ENCODE peak calls at places on chromosomes 11 and 22, in nine cellular contexts. R is SK-N-SH, Z is H9, A is colonic mucosa, N is GM23248, S is neuronal stem cell, L is MM.1S, E is fibroblast of lung, D is H1. W is an unnamed sample.
A peak's percentile ranks its signal among the peaks of the same experiment; 100 is the strongest.

GRCh38 chr11:44223261-44223660 is 86.7 kb downstream of the ALX4 start:
- DNase-seq in R (no peak), Z (no peak), A (no peak), N (peak; percentile 83), S (no peak), L (no peak), E (no peak), D (no peak), W (no peak)

GRCh38 chr11:2930705-2931415 is 1.6 kb upstream of the PHLDA2 start:
- DNase-seq in R (peak; percentile 84), Z (peak; percentile 98), A (peak; percentile 95), N (peak; percentile 48), S (peak; percentile 24), L (peak; percentile 84), E (peak; percentile 28), D (peak; percentile 97), W (peak; percentile 79)

GRCh38 chr22:29308791-29309262 is 2.4 kb downstream of the GAS2L1 start:
- DNase-seq in R (peak; percentile 39), Z (no peak), A (no peak), N (peak; percentile 76), S (no peak), L (no peak), E (peak; percentile 39), D (peak; percentile 51), W (no peak)

GRCh38 chr22:17734197-17734596 is 40.1 kb downstream of the BID start:
- DNase-seq in R (no peak), Z (no peak), A (no peak), N (peak; percentile 76), S (no peak), L (no peak), E (no peak), D (no peak), W (no peak)

GRCh38 chr11:87260811-87261210 is 223.1 kb downstream of the TMEM135 start:
- DNase-seq in R (no peak), Z (no peak), A (no peak), N (peak; percentile 39), S (no peak), L (no peak), E (no peak), D (no peak), W (no peak)

GRCh38 chr11:74138572-74138971 is 32.2 kb downstream of the C2CD3 start:
- DNase-seq in R (no peak), Z (no peak), A (peak; percentile 48), N (peak; percentile 87), S (peak; percentile 6), L (no peak), E (peak; percentile 91), D (no peak), W (no peak)

GRCh38 chr11:19947521-19948114 is 212.7 kb downstream of the DBX1 start:
- DNase-seq in R (no peak), Z (no peak), A (no peak), N (peak; percentile 31), S (no peak), L (no peak), E (no peak), D (no peak), W (no peak)

GRCh38 chr22:32175751-32176644 is 16.9 kb upstream of the C22orf42 start:
- DNase-seq in R (peak; percentile 62), Z (peak; percentile 69), A (no peak), N (no peak), S (peak; percentile 44), L (no peak), E (no peak), D (peak; percentile 80), W (peak; percentile 73)

GRCh38 chr11:61107888-61108287 is 5.6 kb downstream of the CD5 start:
- DNase-seq in R (no peak), Z (no peak), A (no peak), N (no peak), S (no peak), L (no peak), E (no peak), D (no peak), W (no peak)

GRCh38 chr11:112555491-112556364 is 295.1 kb upstream of the PLET1 start:
- DNase-seq in R (peak; percentile 66), Z (peak; percentile 79), A (peak; percentile 59), N (peak; percentile 34), S (peak; percentile 54), L (no peak), E (peak; percentile 33), D (peak; percentile 94), W (peak; percentile 75)

GRCh38 chr22:40237788-40238424 is 60.2 kb downstream of the TNRC6B start:
- DNase-seq in R (no peak), Z (no peak), A (no peak), N (peak; percentile 30), S (no peak), L (no peak), E (no peak), D (no peak), W (no peak)

GRCh38 chr11:72836111-72836510 is 21.9 kb downstream of the ATG16L2 start:
- DNase-seq in R (no peak), Z (no peak), A (no peak), N (no peak), S (no peak), L (no peak), E (peak; percentile 31), D (no peak), W (no peak)

GRCh38 chr22:26828311-26828710 is 170.9 kb downstream of the MIAT start:
- DNase-seq in R (no peak), Z (no peak), A (no peak), N (peak; percentile 32), S (no peak), L (no peak), E (no peak), D (no peak), W (no peak)

GRCh38 chr11:91846002-91846401 is 378.6 kb upstream of the FAT3 start:
- DNase-seq in R (no peak), Z (no peak), A (no peak), N (no peak), S (no peak), L (no peak), E (no peak), D (no peak), W (no peak)

DNA sequence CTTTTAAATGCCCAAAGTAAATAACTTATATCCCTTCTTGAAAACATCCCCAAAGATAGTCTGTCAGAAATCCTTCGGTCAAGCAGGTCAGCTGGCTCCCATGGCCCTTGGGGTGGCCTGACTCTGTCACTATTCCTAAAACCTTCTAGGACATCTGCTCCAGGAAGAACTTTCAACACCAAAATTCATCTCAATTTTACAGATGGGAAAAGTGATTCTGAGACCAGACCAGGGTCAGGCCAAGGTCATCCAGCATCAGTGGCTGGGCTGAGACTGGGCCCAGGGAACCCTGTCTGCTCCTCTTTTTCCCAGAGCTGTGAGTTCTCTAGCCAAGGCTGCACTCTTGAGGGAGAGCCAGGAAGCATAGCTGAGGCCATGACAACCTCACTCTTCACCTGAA is 16.6 kb upstream of the PRG2 start:
- DNase-seq in R (no peak), Z (no peak), A (no peak), N (no peak), S (no peak), L (no peak), E (no peak), D (no peak), W (no peak)
- H3K9ac ChIP-seq in R (no peak overlapping the region), Z (no peak overlapping the region), A (no peak overlapping the region), N (no peak overlapping the region), S (no peak overlapping the region), L (no peak overlapping the region), E (no peak overlapping the region), D (no peak overlapping the region), W (no peak overlapping the region)

DNA sequence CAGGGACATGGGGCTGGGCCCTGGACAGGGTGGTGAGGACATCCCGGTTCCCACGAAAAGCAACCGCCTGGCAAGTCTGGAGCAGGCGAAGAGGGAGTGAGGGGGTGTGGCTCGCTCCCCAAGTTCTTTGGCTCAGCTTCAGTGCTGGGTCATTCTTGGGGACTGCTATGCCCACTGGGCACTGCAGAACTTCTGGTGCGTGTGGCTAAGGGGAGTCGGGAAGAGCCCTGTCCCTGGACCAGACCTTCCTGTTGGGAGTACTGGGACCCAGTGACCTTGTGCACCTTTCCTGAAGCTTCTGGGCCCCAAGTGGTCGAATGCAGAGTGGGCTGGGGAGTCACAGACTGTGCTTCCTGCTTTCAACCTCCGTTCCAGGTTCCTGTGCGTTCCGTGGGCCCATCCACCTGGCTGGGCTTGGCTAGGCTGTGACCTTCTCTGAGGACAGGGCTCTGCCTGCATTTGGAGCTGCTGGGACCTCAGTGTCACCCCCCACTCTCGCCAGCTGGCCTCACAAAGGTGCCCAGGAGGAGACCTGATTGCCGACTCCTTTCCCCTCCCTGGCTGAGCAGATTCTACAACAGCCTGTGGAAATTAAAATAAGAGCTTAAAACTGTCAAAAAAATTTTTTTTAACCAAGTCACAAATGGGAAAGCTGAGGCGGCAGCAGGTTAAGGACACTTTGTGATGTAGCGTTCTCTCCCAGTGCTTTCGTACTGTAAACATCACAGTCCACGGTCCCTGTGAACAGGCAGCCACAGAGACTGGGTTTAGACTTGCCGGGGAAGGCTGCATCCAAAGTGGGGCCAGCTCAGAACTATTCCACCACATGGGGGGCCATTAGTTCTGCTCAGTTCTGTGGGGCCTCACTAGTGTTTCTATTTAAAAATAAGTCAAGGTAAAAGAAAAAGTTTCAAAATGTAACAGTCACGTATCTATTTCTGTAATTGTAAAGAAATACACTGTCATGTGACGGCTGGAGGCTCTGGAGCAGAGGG is 63.8 kb upstream of the WNT7B start:
- DNase-seq in R (no peak), Z (no peak), A (no peak), N (no peak), S (no peak), L (no peak), E (no peak), D (no peak), W (no peak)
- H3K27ac ChIP-seq in R (no peak overlapping the region), Z (no peak overlapping the region), A (peak overlapping the region; percentile 19), N (no peak overlapping the region), S (no peak overlapping the region), L (no peak overlapping the region), E (no peak overlapping the region), D (no peak overlapping the region), W (no peak overlapping the region)

GRCh38 chr22:35355744-35356420 is 25.0 kb upstream of the HMOX1 start:
- DNase-seq in R (no peak), Z (no peak), A (no peak), N (peak; percentile 45), S (no peak), L (no peak), E (peak; percentile 27), D (no peak), W (no peak)
- H3K9ac ChIP-seq in R (no peak overlapping the region), Z (no peak overlapping the region), A (no peak overlapping the region), N (no peak overlapping the region), S (no peak overlapping the region), L (no peak overlapping the region), E (no peak overlapping the region), D (no peak overlapping the region), W (no peak overlapping the region)

GRCh38 chr22:20169253-20169822 is 18.5 kb upstream of the CCDC188 start:
- DNase-seq in R (no peak), Z (no peak), A (no peak), N (no peak), S (no peak), L (no peak), E (no peak), D (no peak), W (no peak)

GRCh38 chr22:20167643-20168322 is 16.9 kb upstream of the CCDC188 start:
- DNase-seq in R (no peak), Z (no peak), A (no peak), N (no peak), S (no peak), L (no peak), E (no peak), D (no peak), W (no peak)

GRCh38 chr22:20171288-20172037 is 20.6 kb upstream of the CCDC188 start:
- DNase-seq in R (no peak), Z (no peak), A (no peak), N (no peak), S (no peak), L (no peak), E (no peak), D (no peak), W (no peak)

GRCh38 chr22:20172038-20172613 is 21.3 kb upstream of the CCDC188 start:
- DNase-seq in R (no peak), Z (no peak), A (no peak), N (no peak), S (no peak), L (no peak), E (no peak), D (no peak), W (no peak)

GRCh38 chr22:20170170-20170569 is 19.3 kb upstream of the CCDC188 start:
- DNase-seq in R (no peak), Z (no peak), A (no peak), N (no peak), S (no peak), L (no peak), E (no peak), D (no peak), W (no peak)
- H3K27ac ChIP-seq in R (no peak overlapping the region), Z (no peak overlapping the region), A (no peak overlapping the region), N (no peak overlapping the region), S (no peak overlapping the region), L (no peak overlapping the region), E (no peak overlapping the region), D (no peak overlapping the region), W (no peak overlapping the region)